ENCODE peak calls at places on chromosomes 1 and 21, in ten cellular contexts. K, Y, I, F, C, P, L, B, R and M are unnamed samples.
A peak's percentile ranks its signal among the peaks of the same experiment; 100 is the strongest.

GRCh38 chr21:43740497-43741156 is 21.7 kb downstream of the PDXK start:
- DNase-seq in C (peak; percentile 73), I (peak; percentile 64), K (no peak), R (no peak), F (peak; percentile 91), L (no peak), P (peak; percentile 63), B (no peak), Y (no peak), M (no peak)

GRCh38 chr1:181181792-181182585 is 93.5 kb downstream of the IER5 start:
- DNase-seq in B (no peak), K (no peak), C (peak; percentile 67), P (no peak), F (peak; percentile 52), I (no peak), R (no peak), Y (no peak), L (no peak), M (no peak)

GRCh38 chr1:151277249-151277648 is 4.8 kb upstream of the ZNF687 start:
- DNase-seq in F (no peak), C (no peak), B (no peak), R (no peak), P (no peak), K (no peak), I (no peak), Y (no peak), L (no peak), M (no peak)

GRCh38 chr1:27274204-27274603 is 39.8 kb downstream of the WDTC1 start:
- DNase-seq in B (no peak), Y (no peak), K (no peak), F (no peak), C (no peak), I (no peak), L (no peak), R (no peak), P (no peak), M (no peak)

GRCh38 chr1:41738475-41738874 is 180.2 kb downstream of the HIVEP3 start:
- DNase-seq in P (no peak), C (no peak), L (no peak), I (no peak), K (no peak), R (peak; percentile 54), B (no peak), Y (no peak), F (no peak), M (no peak)

GRCh38 chr1:46039571-46040052 is 92.8 kb downstream of the PIK3R3 start:
- DNase-seq in I (peak; percentile 63), L (no peak), C (no peak), P (no peak), B (no peak), Y (peak; percentile 40), F (no peak), K (no peak), R (peak; percentile 48), M (no peak)

GRCh38 chr21:28913071-28913470 is 79.6 kb downstream of the LTN1 start:
- DNase-seq in C (no peak), F (no peak), B (no peak), K (no peak), P (no peak), Y (no peak), I (no peak), R (no peak), L (no peak), M (no peak)

GRCh38 chr21:29250642-29251041 is 48.1 kb upstream of the BACH1 start:
- DNase-seq in B (no peak), P (no peak), R (no peak), I (no peak), K (no peak), L (no peak), Y (no peak), F (no peak), C (no peak), M (no peak)

GRCh38 chr1:79663916-79664315 is 657.4 kb upstream of the ADGRL4 start:
- DNase-seq in R (no peak), Y (no peak), L (no peak), K (no peak), C (peak; percentile 55), I (no peak), F (peak; percentile 69), B (no peak), P (no peak), M (no peak)

DNA sequence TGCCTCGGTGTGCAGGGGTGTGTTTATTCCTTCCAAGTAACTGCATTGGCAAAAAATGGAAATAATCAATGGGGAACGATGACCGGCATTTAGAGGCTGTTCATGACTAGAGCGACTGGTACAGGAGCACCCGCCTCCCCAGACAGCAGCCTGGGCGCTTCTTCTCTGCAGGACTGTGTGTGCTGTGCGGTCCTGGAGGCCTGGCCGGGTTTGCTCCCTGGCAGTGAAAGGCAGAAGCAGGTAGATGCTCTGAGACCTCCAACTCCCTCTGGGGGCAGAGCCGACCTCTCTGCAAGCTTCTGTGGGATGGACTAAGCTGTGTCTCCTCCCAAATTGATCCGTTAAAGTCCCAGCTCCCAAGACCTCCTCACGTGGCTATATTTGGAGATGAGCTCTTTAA is 59.2 kb upstream of the ACTRT2 start:
- DNase-seq in L (no peak), F (no peak), R (no peak), K (no peak), C (no peak), Y (no peak), B (no peak), I (no peak), P (no peak), M (peak; percentile 14)
- H3K9me3 ChIP-seq in L (peaks cover 13% of the 10 kb centered on the region), F (peaks cover 61% of the 10 kb centered on the region), R (peaks cover 55% of the 10 kb centered on the region), K (peaks cover 74% of the 10 kb centered on the region), C (peaks cover 7% of the 10 kb centered on the region), Y (no peaks in the 10 kb centered on the region), B (peaks cover 11% of the 10 kb centered on the region), I (no peaks in the 10 kb centered on the region), P (peaks cover 14% of the 10 kb centered on the region), M (peaks cover 7% of the 10 kb centered on the region)

GRCh38 chr1:35535243-35535642 is 22.0 kb downstream of the KIAA0319L start:
- DNase-seq in Y (no peak), C (no peak), B (no peak), R (peak; percentile 7), I (no peak), F (no peak), P (no peak), L (no peak), K (no peak), M (no peak)

GRCh38 chr1:35539824-35540261 is 17.4 kb downstream of the KIAA0319L start:
- DNase-seq in C (no peak), B (no peak), I (no peak), L (no peak), P (no peak), K (peak; percentile 33), R (peak; percentile 80), Y (no peak), F (no peak), M (no peak)

GRCh38 chr1:35536551-35537162 is 20.5 kb downstream of the KIAA0319L start:
- DNase-seq in C (no peak), F (no peak), Y (no peak), B (no peak), L (no peak), P (no peak), K (no peak), I (no peak), R (no peak), M (no peak)

GRCh38 chr1:35537788-35538187 is 19.4 kb downstream of the KIAA0319L start:
- DNase-seq in F (no peak), P (no peak), L (no peak), R (no peak), B (no peak), I (no peak), Y (no peak), C (no peak), K (no peak), M (no peak)

GRCh38 chr1:35539073-35539823 is 18.0 kb downstream of the KIAA0319L start:
- DNase-seq in B (no peak), P (no peak), F (no peak), K (no peak), L (no peak), Y (no peak), C (no peak), I (peak; percentile 49), R (no peak), M (no peak)
- H3K4me3 ChIP-seq in B (no peak overlapping the region), P (no peak overlapping the region), F (no peak overlapping the region), K (no peak overlapping the region), L (no peak overlapping the region), Y (no peak overlapping the region), C (no peak overlapping the region), I (no peak overlapping the region), R (no peak overlapping the region), M (no peak overlapping the region)

DNA sequence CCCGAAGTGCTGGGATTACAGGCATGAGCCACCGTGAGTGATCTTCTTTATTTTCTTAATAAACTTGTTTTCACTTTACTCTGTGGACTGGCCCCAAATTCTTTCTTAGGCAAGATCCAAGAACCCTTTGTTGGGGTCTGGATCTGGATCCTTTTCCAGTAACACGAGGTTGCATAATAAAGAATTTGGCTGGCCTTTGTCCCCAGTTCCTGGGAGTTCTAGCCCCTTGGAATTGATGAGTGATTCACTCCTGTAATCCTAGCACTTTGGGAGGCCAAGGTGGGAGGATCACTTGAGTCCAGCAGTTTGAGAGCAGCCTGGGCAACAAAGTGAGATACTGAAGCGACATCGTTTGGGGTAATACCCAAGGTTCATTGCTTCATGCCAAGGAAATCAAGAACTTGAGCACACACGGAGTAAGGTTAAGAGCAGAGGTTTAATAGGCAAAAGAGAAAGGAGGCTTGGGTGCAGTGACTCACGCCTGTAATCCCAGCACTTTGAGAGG is 2.2 kb upstream of the TOMM20 start:
- DNase-seq in B (no peak), C (no peak), K (no peak), R (no peak), I (no peak), P (no peak), F (no peak), L (no peak), Y (no peak), M (no peak)
- TF ChIP-seq CTCF in B (no peak), C (no peak), K (no peak), R (no peak), I (no peak), P (no peak), F (no peak), L (no peak), Y (no peak), M (no peak)

GRCh38 chr1:4622821-4623220 is 31.6 kb upstream of the AJAP1 start:
- DNase-seq in K (no peak), B (no peak), Y (no peak), R (no peak), I (no peak), F (no peak), L (no peak), C (no peak), P (no peak), M (no peak)
- H3K9me3 ChIP-seq in K (peaks cover 63% of the 10 kb centered on the region), B (no peaks in the 10 kb centered on the region), Y (no peaks in the 10 kb centered on the region), R (peaks cover 46% of the 10 kb centered on the region), I (no peaks in the 10 kb centered on the region), F (no peaks in the 10 kb centered on the region), L (no peaks in the 10 kb centered on the region), C (no peaks in the 10 kb centered on the region), P (no peaks in the 10 kb centered on the region), M (no peaks in the 10 kb centered on the region)

GRCh38 chr1:44312652-44313196 is 42.3 kb downstream of the ERI3 start:
- DNase-seq in K (no peak), B (no peak), F (no peak), Y (no peak), C (peak; percentile 59), L (no peak), R (no peak), I (no peak), P (no peak), M (no peak)
- H3K4me3 ChIP-seq in K (no peak overlapping the region), B (no peak overlapping the region), F (no peak overlapping the region), Y (no peak overlapping the region), C (no peak overlapping the region), L (no peak overlapping the region), R (no peak overlapping the region), I (no peak overlapping the region), P (no peak overlapping the region), M (no peak overlapping the region)

GRCh38 chr1:38502772-38503171 is 356.8 kb downstream of the RRAGC start:
- DNase-seq in K (no peak), P (no peak), C (peak; percentile 91), R (no peak), F (peak; percentile 93), L (no peak), Y (no peak), I (no peak), B (no peak), M (no peak)
- TF ChIP-seq CTCF in K (no peak), P (no peak), C (peak; percentile 92), R (peak; percentile 14), F (peak; percentile 88), L (no peak), Y (no peak), I (no peak), B (no peak), M (no peak)